ENCODE peak calls at places on chromosomes 6 and 20, in five cellular contexts. B, I, A, H and E are unnamed samples.

GRCh38 chr6:142242269-142242668 is 59.5 kb upstream of the ADGRG6 start:
- DNase-seq in B (no peak), I (peak; percentile 28), A (no peak), H (no peak), E (no peak)

GRCh38 chr6:15408758-15409157 is 162.9 kb downstream of the JARID2 start:
- DNase-seq in B (no peak), I (no peak), A (no peak), H (no peak), E (no peak)

GRCh38 chr6:41878961-41879405 is 16.2 kb downstream of the USP49 start:
- DNase-seq in B (no peak), I (peak; percentile 36), A (no peak), H (no peak), E (no peak)

GRCh38 chr20:45345104-45345936 is 2.9 kb downstream of the SDC4 start:
- DNase-seq in B (no peak), I (no peak), A (no peak), H (no peak), E (no peak)

GRCh38 chr20:1491891-1492642 is 847 bp upstream of the SIRPB2 start:
- DNase-seq in B (no peak), I (no peak), A (no peak), H (no peak), E (no peak)

GRCh38 chr6:333379-334002 is 41.2 kb downstream of the DUSP22 start:
- DNase-seq in B (no peak), I (no peak), A (no peak), H (no peak), E (no peak)

GRCh38 chr20:9999660-10000059 is 35.1 kb upstream of the ANKEF1 start:
- DNase-seq in B (no peak), I (no peak), A (no peak), H (no peak), E (no peak)

GRCh38 chr6:34718867-34719441 is 22.4 kb upstream of the ILRUN start:
- DNase-seq in B (no peak), I (no peak), A (no peak), H (no peak), E (no peak)

GRCh38 chr6:151647871-151648639 is 154.2 kb downstream of the CCDC170 start:
- DNase-seq in B (no peak), I (no peak), A (no peak), H (no peak), E (no peak)

GRCh38 chr20:49379338-49379737 is 101.5 kb upstream of the ZNFX1 start:
- DNase-seq in B (no peak), I (no peak), A (no peak), H (no peak), E (no peak)

GRCh38 chr6:2767327-2767985 is 2.3 kb downstream of the WRNIP1 start:
- DNase-seq in B (no peak), I (no peak), A (no peak), H (no peak), E (no peak)

GRCh38 chr6:111228094-111228493 is 140.8 kb downstream of the SLC16A10 start:
- DNase-seq in B (no peak), I (no peak), A (no peak), H (no peak), E (no peak)

GRCh38 chr20:37223053-37223452 is 38.6 kb downstream of the GHRH start:
- DNase-seq in B (no peak), I (peak; percentile 82), A (no peak), H (no peak), E (no peak)

GRCh38 chr6:138258991-138259390 is 40.7 kb upstream of the PBOV1 start:
- DNase-seq in B (no peak), I (no peak), A (no peak), H (no peak), E (no peak)

GRCh38 chr20:9744551-9744950 is 94.3 kb downstream of the PAK5 start:
- DNase-seq in B (no peak), I (no peak), A (no peak), H (no peak), E (no peak)

GRCh38 chr20:61901421-61902212 is 164.1 kb downstream of the TAF4 start:
- DNase-seq in B (no peak), I (no peak), A (no peak), H (no peak), E (no peak)

GRCh38 chr20:41176711-41177552 is 39.6 kb downstream of the PLCG1 start:
- DNase-seq in B (no peak), I (no peak), A (no peak), H (no peak), E (no peak)

GRCh38 chr20:41344938-41345728 is 4.5 kb downstream of the LPIN3 start:
- DNase-seq in B (no peak), I (no peak), A (no peak), H (no peak), E (no peak)

GRCh38 chr20:39829713-39830112 is 859.3 kb downstream of the MAFB start:
- DNase-seq in B (no peak), I (no peak), A (no peak), H (no peak), E (no peak)

GRCh38 chr6:124057448-124057847 is 253.8 kb downstream of the NKAIN2 start:
- DNase-seq in B (no peak), I (no peak), A (no peak), H (no peak), E (no peak)

GRCh38 chr20:61735503-61735785 is 330.2 kb downstream of the TAF4 start:
- DNase-seq in B (no peak), I (no peak), A (no peak), H (no peak), E (no peak)

GRCh38 chr20:32236819-32237218 is 29.1 kb downstream of the POFUT1 start:
- DNase-seq in B (no peak), I (no peak), A (no peak), H (no peak), E (no peak)

GRCh38 chr6:33172307-33173227 is 19.7 kb downstream of the COL11A2 start:
- DNase-seq in B (no peak), I (peak; percentile 6), A (no peak), H (no peak), E (no peak)

GRCh38 chr6:98977606-98978292 is 30.0 kb upstream of the FBXL4 start:
- DNase-seq in B (no peak), I (no peak), A (no peak), H (no peak), E (no peak)

GRCh38 chr6:118320652-118321051 is 227.4 kb upstream of the PLN start:
- DNase-seq in B (no peak), I (no peak), A (no peak), H (no peak), E (no peak)

GRCh38 chr20:22414354-22414753 is 170.0 kb downstream of the FOXA2 start:
- DNase-seq in B (no peak), I (no peak), A (no peak), H (no peak), E (no peak)